ENCODE peak calls at places on chromosomes 2 and 18, in five cellular contexts. V is HCT116, D is thyroid gland, Y is endothelial cell of umbilical vein, A is tibial nerve. U is an unnamed sample.

GRCh38 chr18:42446195-42446594 is 491.2 kb downstream of the PIK3C3 start:
- DNase-seq in V (no peak), D (no peak), Y (peak; percentile 2), A (no peak), U (no peak)

GRCh38 chr2:60553992-60554648 is 666 bp upstream of the BCL11A start:
- DNase-seq in V (no peak), D (peak; percentile 63), Y (peak; percentile 23), A (no peak), U (peak; percentile 79)

GRCh38 chr2:108267117-108267516 is 21.6 kb upstream of the SULT1C2 start:
- DNase-seq in V (no peak), D (no peak), Y (no peak), A (no peak), U (no peak)

GRCh38 chr2:94956797-94957391 is 68.6 kb upstream of the MAL start:
- DNase-seq in V (peak; percentile 13), D (peak; percentile 31), Y (peak; percentile 30), A (no peak), U (no peak)

GRCh38 chr18:23196119-23197004 is 61.1 kb downstream of the CABLES1 start:
- DNase-seq in V (no peak), D (no peak), Y (no peak), A (no peak), U (no peak)

GRCh38 chr2:5846881-5847280 is 154.7 kb downstream of the SOX11 start:
- DNase-seq in V (no peak), D (no peak), Y (no peak), A (no peak), U (no peak)

GRCh38 chr2:133262888-133263287 is 305.4 kb downstream of the NCKAP5 start:
- DNase-seq in V (no peak), D (no peak), Y (no peak), A (no peak), U (no peak)

GRCh38 chr18:27921904-27922541 is 254.9 kb downstream of the CDH2 start:
- DNase-seq in V (peak; percentile 32), D (no peak), Y (no peak), A (no peak), U (no peak)

GRCh38 chr2:46431481-46432235 is 47.7 kb upstream of the TMEM247 start:
- DNase-seq in V (no peak), D (no peak), Y (no peak), A (no peak), U (no peak)

GRCh38 chr2:30165050-30165520 is 18.3 kb downstream of the YPEL5 start:
- DNase-seq in V (peak; percentile 91), D (peak; percentile 54), Y (peak; percentile 87), A (no peak), U (no peak)

GRCh38 chr2:143802242-143802641 is 673.0 kb downstream of the ARHGAP15 start:
- DNase-seq in V (no peak), D (no peak), Y (no peak), A (no peak), U (no peak)

GRCh38 chr18:902179-902718 is 2.4 kb upstream of the ADCYAP1 start:
- DNase-seq in V (peak; percentile 6), D (no peak), Y (peak; percentile 33), A (no peak), U (no peak)

GRCh38 chr2:82340578-82341053 is 2036.1 kb upstream of the LRRTM1 start:
- DNase-seq in V (no peak), D (no peak), Y (no peak), A (no peak), U (no peak)

GRCh38 chr18:12883003-12883683 is 894 bp downstream of the PTPN2 start:
- DNase-seq in V (no peak), D (peak; percentile 34), Y (peak; percentile 41), A (no peak), U (no peak)

GRCh38 chr18:58831610-58832009 is 33.1 kb upstream of the ZNF532 start:
- DNase-seq in V (no peak), D (no peak), Y (no peak), A (no peak), U (no peak)

GRCh38 chr2:167294775-167295140 is 406.5 kb downstream of the XIRP2 start:
- DNase-seq in V (no peak), D (no peak), Y (peak; percentile 46), A (no peak), U (no peak)

DNA sequence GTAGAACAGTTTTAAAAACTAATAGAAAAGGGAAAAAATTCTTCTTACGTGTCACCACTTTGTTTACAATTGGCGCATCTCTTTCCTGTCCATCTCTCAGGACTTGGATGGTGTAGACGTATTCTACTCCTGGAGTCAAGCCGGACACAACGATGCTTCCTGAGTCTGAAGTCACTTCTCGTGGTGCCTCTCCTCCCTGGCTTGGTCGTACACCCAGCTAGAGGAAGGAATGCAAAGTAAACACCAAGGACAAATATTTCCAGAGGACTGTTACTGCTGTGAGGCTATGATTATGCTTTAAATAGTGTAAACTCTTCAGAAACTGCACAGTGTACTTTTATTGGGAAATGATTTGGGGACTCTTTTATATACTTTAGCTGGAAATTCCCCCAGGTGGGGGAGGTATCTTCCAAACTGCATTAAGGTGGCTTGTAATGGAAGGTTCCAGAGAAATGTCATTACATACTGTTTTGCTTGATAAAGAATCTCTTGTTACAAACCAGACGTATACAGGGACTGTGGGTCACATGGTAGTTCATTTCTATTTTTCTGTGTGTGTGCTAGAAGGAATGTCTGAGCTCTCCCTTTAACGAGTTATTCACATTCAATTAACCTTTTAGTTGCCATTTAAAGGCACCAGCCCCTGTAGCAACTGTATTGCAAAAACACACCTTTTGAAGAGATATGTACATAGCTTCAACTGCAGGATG is 38.1 kb downstream of the FN1 start:
- DNase-seq in V (no peak), D (no peak), Y (peak; percentile 35), A (no peak), U (no peak)
- H3K36me3 ChIP-seq in V (no peaks in the 10 kb centered on the region), D (no peaks in the 10 kb centered on the region), Y (peaks cover 47% of the 10 kb centered on the region), A (no peaks in the 10 kb centered on the region), U (peaks cover 32% of the 10 kb centered on the region)

GRCh38 chr2:17756629-17757028 is 2.7 kb downstream of the GEN1 start:
- DNase-seq in V (no peak), D (no peak), Y (peak; percentile 44), A (no peak), U (no peak)

GRCh38 chr2:17752892-17753802 is 463 bp downstream of the SMC6 start:
- DNase-seq in V (no peak), D (peak; percentile 66), Y (peak; percentile 59), A (no peak), U (peak; percentile 43)

GRCh38 chr2:17754773-17755425 is 961 bp downstream of the GEN1 start:
- DNase-seq in V (no peak), D (no peak), Y (peak; percentile 51), A (no peak), U (no peak)

GRCh38 chr2:17752281-17752680 is 1.3 kb downstream of the SMC6 start:
- DNase-seq in V (no peak), D (no peak), Y (peak; percentile 18), A (no peak), U (no peak)

DNA sequence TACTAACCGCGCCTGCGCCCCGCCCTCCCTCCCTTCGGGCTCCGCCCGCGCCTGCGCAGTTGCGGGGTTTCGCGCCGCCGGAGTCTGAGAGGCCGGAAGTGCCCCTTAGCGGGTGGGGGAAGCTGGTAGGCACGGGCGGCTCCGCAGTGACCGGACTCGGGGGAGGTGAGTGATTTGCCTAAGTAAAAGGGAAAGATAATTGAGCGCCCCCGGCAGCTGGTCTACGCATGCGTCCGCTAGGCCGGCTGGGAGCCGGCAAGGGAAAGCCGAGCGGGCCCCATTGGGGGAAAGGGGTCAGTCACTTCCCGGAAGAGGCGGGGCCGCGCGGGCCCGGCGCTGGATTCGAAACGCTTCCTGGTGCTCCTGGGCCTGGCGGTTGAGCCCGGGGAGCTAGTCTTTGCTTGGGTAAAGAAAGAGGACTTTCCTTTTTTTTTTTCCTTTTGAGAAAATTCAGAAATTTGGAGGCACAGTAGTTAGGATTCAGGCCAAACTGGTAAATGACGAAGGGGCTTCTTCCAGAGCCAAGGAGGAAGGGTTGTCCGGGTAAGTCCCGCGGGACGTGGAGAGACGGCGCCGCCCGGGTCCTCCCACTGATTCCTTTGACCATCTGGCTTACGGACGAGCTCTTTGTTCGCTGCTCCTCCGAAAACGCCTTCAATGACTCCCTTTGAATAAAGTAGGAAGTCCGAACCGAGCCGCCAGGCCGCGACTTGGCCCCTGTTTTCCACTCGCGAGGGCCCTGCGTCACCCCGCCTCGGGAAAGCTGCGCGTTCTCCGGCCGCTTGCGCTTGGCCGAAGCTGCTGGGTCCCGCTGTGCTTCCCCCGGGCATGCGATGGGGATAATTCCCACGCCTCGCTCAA is at the start of the genes GEN1 and SMC6:
- DNase-seq in V (peak; percentile 81), D (peak; percentile 89), Y (peak; percentile 94), A (peak; percentile 75), U (peak; percentile 92)
- TF ChIP-seq POLR2A in V (peak; percentile 51), D (no peak), Y (peak; percentile 12), A (no peak), U (no peak)

DNA sequence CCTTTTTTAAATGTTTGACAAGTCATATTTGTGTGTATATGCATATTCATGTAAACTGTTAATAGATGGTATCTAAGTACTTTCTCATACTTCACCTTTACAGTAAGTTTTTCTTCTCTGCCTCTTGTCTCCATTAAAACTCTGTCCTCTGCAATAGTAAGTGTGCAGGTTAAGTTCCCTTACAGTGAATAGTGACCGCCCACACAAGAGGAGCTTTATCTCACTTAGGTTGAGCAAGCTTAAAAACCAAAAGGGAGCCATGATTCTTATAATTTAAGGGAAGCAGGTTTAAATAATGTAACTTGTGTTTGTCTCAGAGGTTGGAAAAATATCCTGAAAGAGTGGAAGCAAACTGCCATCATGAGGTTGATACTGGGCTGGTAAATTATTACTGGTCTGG is 61.3 kb downstream of the MRPS9 start:
- DNase-seq in V (no peak), D (no peak), Y (no peak), A (no peak), U (no peak)
- H3K36me3 ChIP-seq in V (peaks cover 4% of the 10 kb centered on the region), D (no peaks in the 10 kb centered on the region), Y (peaks cover 5% of the 10 kb centered on the region), A (no peaks in the 10 kb centered on the region), U (no peaks in the 10 kb centered on the region)

DNA sequence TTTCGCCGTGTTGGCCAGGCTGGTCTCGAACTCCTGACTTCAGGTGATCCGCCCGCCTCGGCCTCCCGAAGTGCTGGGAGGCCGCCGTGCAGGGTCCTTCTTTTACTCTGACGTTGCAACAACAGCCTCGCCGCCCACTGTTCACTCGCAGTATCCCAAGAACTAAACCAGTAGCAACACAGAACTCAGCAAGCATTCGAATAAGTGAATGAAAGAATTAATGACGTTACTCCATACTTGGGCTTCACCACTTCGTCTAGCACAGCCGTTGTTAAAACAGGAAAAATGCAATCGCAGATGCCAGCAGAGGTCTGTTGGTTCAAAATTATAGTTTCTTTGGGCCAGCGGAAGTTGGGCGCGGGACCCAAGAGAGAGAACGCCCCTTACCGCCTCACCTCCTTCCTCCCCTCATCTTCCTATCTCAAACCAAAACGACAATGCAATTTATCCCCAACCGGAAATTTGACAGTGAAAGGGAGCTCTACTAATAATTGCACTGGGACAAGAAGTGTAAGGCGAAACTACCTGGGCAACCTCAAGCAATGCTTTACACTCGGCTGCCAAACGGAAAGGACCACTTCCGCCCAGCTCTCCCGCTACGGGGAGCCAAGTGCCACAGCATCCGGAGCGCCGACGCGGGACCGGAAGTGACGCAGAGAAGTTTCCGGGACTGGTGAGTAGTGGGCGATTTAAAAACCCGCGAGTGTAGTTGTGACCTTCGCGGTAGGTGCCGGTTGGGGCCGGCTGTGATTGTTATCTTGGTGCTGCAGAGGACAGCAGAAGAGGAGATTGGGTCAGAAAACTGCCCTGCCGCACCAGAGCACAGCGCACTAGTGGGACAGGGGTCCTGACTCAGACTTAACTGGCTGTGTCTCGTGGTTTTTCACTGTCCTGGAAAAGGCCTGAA is at the start of the genes NIF3L1 and PPIL3:
- DNase-seq in V (peak; percentile 99), D (peak; percentile 98), Y (peak; percentile 96), A (peak; percentile 89), U (peak; percentile 95)
- TF ChIP-seq POLR2A in V (peak; percentile 36), D (no peak), Y (peak; percentile 82), A (peak; percentile 55), U (no peak)

GRCh38 chr2:233183869-233184418 is 67.5 kb upstream of the ATG16L1 start:
- DNase-seq in V (no peak), D (no peak), Y (no peak), A (no peak), U (no peak)
- H3K36me3 ChIP-seq in V (no peaks in the 10 kb centered on the region), D (no peaks in the 10 kb centered on the region), Y (peaks cover 51% of the 10 kb centered on the region), A (peaks cover 5% of the 10 kb centered on the region), U (peaks cover 9% of the 10 kb centered on the region)

U was measured in heart left ventricle.